ENCODE peak calls at places on chromosome 12, in four cellular contexts. D is K562, I is HepG2, Z is HCT116. Y is an unnamed sample.
A peak's percentile ranks its signal among the peaks of the same experiment; 100 is the strongest.

GRCh38 chr12:114952573-114953196 is 268.7 kb upstream of the TBX3 start:
- DNase-seq in D (no peak), I (no peak), Z (no peak), Y (no peak)

GRCh38 chr12:109870648-109871047 is 9.7 kb downstream of the GLTP start:
- DNase-seq in D (no peak), I (no peak), Z (no peak), Y (no peak)

GRCh38 chr12:1319215-1319614 is 275.2 kb downstream of the FBXL14 start:
- DNase-seq in D (no peak), I (no peak), Z (no peak), Y (no peak)

GRCh38 chr12:56593909-56594621 is 36.1 kb downstream of the BAZ2A start:
- DNase-seq in D (peak; percentile 58), I (peak; percentile 35), Z (peak; percentile 51), Y (peak; percentile 71)

GRCh38 chr12:106801830-106802561 is 27.5 kb downstream of the RIC8B start:
- DNase-seq in D (no peak), I (no peak), Z (no peak), Y (no peak)

GRCh38 chr12:69071091-69071370 is 138.1 kb upstream of the CPM start:
- DNase-seq in D (no peak), I (no peak), Z (no peak), Y (no peak)

GRCh38 chr12:122265433-122265832 is 861 bp downstream of the VPS33A start:
- DNase-seq in D (no peak), I (no peak), Z (no peak), Y (no peak)

GRCh38 chr12:120013659-120014380 is 24.8 kb downstream of the BICDL1 start:
- DNase-seq in D (peak; percentile 15), I (peak; percentile 78), Z (peak; percentile 35), Y (peak; percentile 33)

GRCh38 chr12:51779876-51780275 is 68.6 kb downstream of the FIGNL2 start:
- DNase-seq in D (no peak), I (no peak), Z (no peak), Y (no peak)

GRCh38 chr12:6927999-6928702 is 392 bp downstream of the ATN1 start:
- DNase-seq in D (peak; percentile 71), I (no peak), Z (no peak), Y (no peak)

GRCh38 chr12:79687711-79688270 is 3.0 kb downstream of the PAWR start:
- DNase-seq in D (no peak), I (no peak), Z (no peak), Y (no peak)

GRCh38 chr12:13000616-13000934 is 510 bp upstream of the HEBP1 start:
- DNase-seq in D (no peak), I (no peak), Z (peak; percentile 7), Y (no peak)

GRCh38 chr12:12998248-12998647 is 1.8 kb downstream of the HEBP1 start:
- DNase-seq in D (no peak), I (no peak), Z (no peak), Y (no peak)

GRCh38 chr12:12999959-13000615 is at the start of gene HEBP1:
- DNase-seq in D (peak; percentile 97), I (peak; percentile 59), Z (peak; percentile 69), Y (no peak)

GRCh38 chr12:12997734-12998133 is 2.3 kb downstream of the HEBP1 start:
- DNase-seq in D (no peak), I (no peak), Z (no peak), Y (no peak)

GRCh38 chr12:12999276-12999958 is 648 bp downstream of the HEBP1 start:
- DNase-seq in D (no peak), I (peak; percentile 36), Z (no peak), Y (no peak)
- H3K27ac ChIP-seq in D (peak overlapping the region; percentile 36), I (peak overlapping the region; percentile 52), Z (peak overlapping the region; percentile 45), Y (peak overlapping the region; percentile 74)

DNA sequence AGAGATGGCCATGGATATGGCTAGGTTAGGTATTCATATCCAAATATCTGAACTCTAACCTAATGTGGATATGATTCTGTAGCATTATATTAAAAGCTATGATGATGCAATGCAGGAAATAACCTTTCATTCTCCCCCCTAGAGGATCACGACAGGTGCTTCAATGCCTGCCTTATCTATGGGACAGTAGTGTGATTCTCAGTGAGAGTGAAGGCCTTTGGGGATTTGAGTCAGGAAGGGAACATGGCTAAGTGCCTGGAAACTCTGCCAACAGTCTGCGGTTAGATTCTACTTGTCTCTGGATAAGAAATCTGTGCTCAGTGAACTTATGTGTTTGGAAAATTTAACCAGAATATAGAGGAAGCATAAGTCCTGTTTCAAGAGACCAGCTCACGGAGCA is 81.8 kb downstream of the SLC38A1 start:
- DNase-seq in D (no peak), I (no peak), Z (no peak), Y (no peak)
- TF ChIP-seq TCF7L2 in D (no peak), I (no peak), Z (no peak), Y (no peak)

DNA sequence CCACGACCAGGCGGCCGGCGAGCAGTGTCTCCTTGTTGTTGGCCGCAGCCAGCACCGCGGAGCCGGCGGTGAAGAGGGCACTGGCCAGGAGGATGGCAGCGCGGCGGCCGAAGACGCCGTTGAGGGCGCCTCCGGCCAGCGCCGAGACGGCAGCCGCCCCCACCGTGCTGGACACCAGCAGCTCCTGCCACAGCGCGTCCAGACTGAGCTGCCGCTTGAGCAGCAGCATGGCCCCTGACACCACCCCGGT is 691 bp downstream of the SLC2A13 start:
- DNase-seq in D (no peak), I (no peak), Z (no peak), Y (no peak)
- TF ChIP-seq SIN3A in D (no peak), I (no peak), Z (no peak), Y (no peak)

GRCh38 chr12:22625671-22626251 is 790 bp downstream of the ETNK1 start:
- DNase-seq in D (peak; percentile 30), I (peak; percentile 40), Z (peak; percentile 16), Y (no peak)

GRCh38 chr12:22628228-22628627 is 3.3 kb downstream of the ETNK1 start:
- DNase-seq in D (no peak), I (no peak), Z (no peak), Y (no peak)

GRCh38 chr12:22624908-22625646 is at the start of gene ETNK1:
- DNase-seq in D (peak; percentile 73), I (peak; percentile 89), Z (peak; percentile 79), Y (no peak)

GRCh38 chr12:22627351-22627750 is 2.4 kb downstream of the ETNK1 start:
- DNase-seq in D (no peak), I (no peak), Z (no peak), Y (no peak)

DNA sequence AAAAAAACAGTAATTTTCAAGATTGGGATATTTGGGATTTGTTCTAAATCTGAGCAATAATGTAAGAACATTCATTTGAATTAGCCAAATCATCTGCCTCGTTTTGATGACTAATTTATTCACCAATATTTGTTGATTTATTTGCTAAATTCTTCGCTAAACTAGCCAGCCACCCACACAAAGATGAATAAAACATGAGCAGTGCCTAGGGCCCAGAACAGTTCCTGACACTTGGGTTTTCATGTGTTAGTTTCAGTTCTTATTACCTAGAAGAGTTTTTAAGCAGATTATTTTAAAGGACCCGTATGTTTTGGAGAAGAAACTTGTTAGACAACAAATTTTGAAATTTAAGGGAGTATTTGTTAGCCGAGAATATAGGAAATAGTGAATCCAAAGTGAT is 1.5 kb downstream of the ETNK1 start:
- DNase-seq in D (no peak), I (no peak), Z (no peak), Y (no peak)
- H3K27ac ChIP-seq in D (peak overlapping the region; percentile 93), I (peak overlapping the region; percentile 94), Z (peak overlapping the region; percentile 88), Y (peak overlapping the region; percentile 97)

GRCh38 chr12:18139989-18140596 is 50.1 kb upstream of the RERGL start:
- DNase-seq in D (peak; percentile 4), I (peak; percentile 4), Z (no peak), Y (no peak)
- TF ChIP-seq TCF7L2 in D (no peak), I (no peak), Z (no peak), Y (no peak)

GRCh38 chr12:89649820-89650219 is 58.8 kb downstream of the ATP2B1 start:
- DNase-seq in D (no peak), I (no peak), Z (no peak), Y (no peak)

GRCh38 chr12:89648211-89648930 is 60.3 kb downstream of the ATP2B1 start:
- DNase-seq in D (peak; percentile 13), I (peak; percentile 56), Z (no peak), Y (no peak)

GRCh38 chr12:89651192-89651591 is 57.4 kb downstream of the ATP2B1 start:
- DNase-seq in D (no peak), I (no peak), Z (no peak), Y (no peak)

GRCh38 chr12:89649139-89649538 is 59.5 kb downstream of the ATP2B1 start:
- DNase-seq in D (no peak), I (no peak), Z (no peak), Y (no peak)

DNA sequence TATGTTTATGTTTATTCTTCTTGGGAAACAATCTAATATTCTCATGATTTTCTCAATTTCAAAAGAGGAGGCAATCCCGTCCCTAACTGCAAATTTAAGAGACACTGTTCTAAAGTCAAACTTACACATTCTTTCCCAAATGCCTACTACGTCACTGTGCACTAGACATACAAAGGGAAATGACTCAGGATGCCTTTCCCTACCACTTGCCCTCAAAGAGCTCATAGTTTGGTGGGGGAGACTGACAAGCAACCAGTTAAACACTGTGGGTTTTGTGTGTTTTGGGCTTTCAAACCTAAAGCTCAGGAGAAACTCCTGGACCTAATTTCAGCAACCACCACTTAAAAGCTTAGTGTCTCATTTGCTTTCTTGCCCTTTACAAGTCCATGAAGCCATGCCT is 58.4 kb downstream of the ATP2B1 start:
- DNase-seq in D (no peak), I (peak; percentile 35), Z (no peak), Y (no peak)
- TF ChIP-seq SIN3A in D (no peak), I (no peak), Z (no peak), Y (no peak)

DNA sequence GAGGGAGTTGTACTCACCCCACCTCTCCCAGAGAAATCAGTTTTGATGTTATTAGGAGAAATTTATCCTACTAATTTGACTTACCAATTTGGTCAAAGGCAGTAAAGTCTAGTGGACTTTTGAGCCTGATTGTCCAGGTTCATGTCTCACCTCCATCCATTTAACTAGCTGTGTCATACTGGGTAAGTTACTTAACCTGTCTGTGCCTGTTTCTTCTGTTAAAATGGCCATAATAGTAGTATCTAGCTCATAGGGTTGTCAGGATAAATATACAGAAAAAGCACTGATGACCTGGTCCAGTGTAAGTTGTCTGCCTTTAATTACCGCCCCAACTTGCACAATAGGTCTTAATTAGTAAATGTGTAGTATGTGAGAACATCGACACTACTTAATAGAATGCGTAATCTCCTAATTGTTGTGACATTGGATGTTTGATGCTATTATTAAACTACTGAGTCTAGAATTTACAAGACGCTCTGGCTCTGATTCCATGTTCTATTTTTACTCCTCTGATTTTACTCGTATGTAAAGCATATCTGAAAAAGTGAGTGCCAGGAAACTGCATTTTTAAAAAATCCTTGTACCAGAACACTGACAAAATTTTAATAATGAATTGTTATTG is 1.5 kb downstream of the RAB21 start:
- DNase-seq in D (no peak), I (no peak), Z (no peak), Y (no peak)
- H3K27ac ChIP-seq in D (peak overlapping the region; percentile 93), I (peak overlapping the region; percentile 83), Z (no peak overlapping the region), Y (peak overlapping the region; percentile 90)

DNA sequence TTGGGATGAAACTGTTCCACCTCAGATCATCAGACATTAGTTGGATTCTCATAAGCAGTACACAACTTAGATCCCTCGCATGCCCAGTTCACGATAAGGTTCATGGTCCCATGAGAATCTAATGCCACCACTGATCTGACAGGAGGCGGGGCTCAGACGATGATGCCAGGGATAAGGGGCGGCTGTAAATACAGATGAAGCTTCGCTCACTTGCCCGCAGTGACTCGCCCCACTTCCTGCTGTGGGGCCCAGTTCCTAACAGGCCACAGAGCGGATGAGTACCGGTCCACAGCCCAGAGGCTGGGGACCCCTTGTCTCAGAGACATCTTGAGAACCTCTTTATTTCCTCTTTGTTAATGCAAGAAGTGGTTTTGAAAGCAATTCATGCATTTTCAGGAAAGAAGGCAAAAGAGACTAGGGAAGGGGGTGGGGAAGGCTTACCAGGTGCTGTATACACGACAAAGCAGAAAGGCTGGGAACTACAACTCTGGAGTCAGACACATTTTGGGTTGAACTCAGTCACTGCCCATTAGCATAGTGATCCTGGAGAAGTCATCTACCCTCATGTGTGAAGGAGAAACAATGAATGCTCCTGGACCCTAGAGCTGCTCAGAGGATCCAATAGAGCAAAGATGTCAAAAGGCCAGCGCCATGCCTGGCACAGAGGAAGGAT is 68.6 kb downstream of the EID3 start:
- DNase-seq in D (no peak), I (no peak), Z (no peak), Y (no peak)
- TF ChIP-seq TCF7L2 in D (no peak), I (no peak), Z (no peak), Y (no peak)

Y was measured in Panc1.